ENCODE peak calls at places on chromosomes 1 and 21, in four cellular contexts. Z is left ventricle myocardium superior; U is activated CD4-positive, alpha-beta T cell treated with anti-CD3 and anti-CD28 coated beads, Interleukin-2, amount 50 U/mL, for 24 hours; J is lung. S is an unnamed sample.

GRCh38 chr1:203607169-203607873 is 19.3 kb upstream of the ATP2B4 start:
- DNase-seq in J (no peak), U (peak; percentile 53), Z (peak; percentile 59), S (no peak)

GRCh38 chr1:159854101-159854692 is 8.3 kb downstream of the VSIG8 start:
- DNase-seq in U (no peak), J (peak; percentile 80), Z (peak; percentile 91), S (no peak)

GRCh38 chr1:40845895-40846294 is 16.3 kb downstream of the CITED4 start:
- DNase-seq in Z (no peak), U (no peak), J (no peak), S (no peak)

GRCh38 chr21:16821588-16821987 is 691.3 kb upstream of the CXADR start:
- DNase-seq in U (no peak), Z (no peak), J (no peak), S (no peak)

GRCh38 chr1:186304982-186305949 is 69.8 kb downstream of the TPR start:
- DNase-seq in Z (no peak), U (no peak), J (no peak), S (no peak)

GRCh38 chr1:9476790-9477463 is 62.3 kb upstream of the SLC25A33 start:
- DNase-seq in U (no peak), Z (no peak), J (no peak), S (no peak)

GRCh38 chr1:204589409-204590038 is 73.3 kb downstream of the MDM4 start:
- DNase-seq in U (no peak), J (no peak), Z (no peak), S (no peak)

GRCh38 chr21:21383126-21383525 is 384.9 kb downstream of the NCAM2 start:
- DNase-seq in U (no peak), J (no peak), Z (no peak), S (no peak)

GRCh38 chr1:213658508-213658907 is 329.3 kb upstream of the PROX1 start:
- DNase-seq in J (no peak), Z (no peak), U (no peak), S (no peak)

GRCh38 chr21:39188521-39189139 is 5.4 kb upstream of the PSMG1 start:
- DNase-seq in J (no peak), Z (no peak), U (no peak), S (no peak)

GRCh38 chr1:245583081-245583480 is 428.3 kb downstream of the KIF26B start:
- DNase-seq in J (no peak), U (no peak), Z (no peak), S (no peak)

GRCh38 chr1:236845830-236846229 is 50.7 kb downstream of the MTR start:
- DNase-seq in U (no peak), Z (no peak), J (no peak), S (no peak)

GRCh38 chr1:14899686-14900085 is 253.9 kb upstream of the TMEM51 start:
- DNase-seq in Z (no peak), U (no peak), J (no peak), S (no peak)

GRCh38 chr1:24282491-24282890 is 36.7 kb upstream of the GRHL3 start:
- DNase-seq in U (no peak), Z (no peak), J (no peak), S (no peak)

GRCh38 chr1:17586172-17586963 is 46.9 kb downstream of the ARHGEF10L start:
- DNase-seq in Z (no peak), J (no peak), U (no peak), S (no peak)

GRCh38 chr21:45510466-45510955 is 31.7 kb downstream of the SLC19A1 start:
- DNase-seq in Z (peak; percentile 21), J (no peak), U (no peak), S (no peak)

GRCh38 chr1:54490361-54491248 is 57.4 kb upstream of the ACOT11 start:
- DNase-seq in J (no peak), U (no peak), Z (peak; percentile 53), S (peak; percentile 86)

GRCh38 chr21:41761211-41762181 is 5.4 kb downstream of the RIPK4 start:
- DNase-seq in J (peak; percentile 68), U (no peak), Z (peak; percentile 64), S (no peak)

GRCh38 chr1:112040891-112041740 is 51.6 kb upstream of the KCND3 start:
- DNase-seq in Z (no peak), J (no peak), U (no peak), S (no peak)

GRCh38 chr1:202505356-202505755 is 156.9 kb downstream of the PPP1R12B start:
- DNase-seq in U (no peak), Z (no peak), J (no peak), S (no peak)

GRCh38 chr1:68230901-68231626 is 1.3 kb downstream of the WLS start:
- DNase-seq in J (peak; percentile 32), Z (peak; percentile 45), U (no peak), S (no peak)

GRCh38 chr1:19481826-19482398 is 3.4 kb downstream of the CAPZB start:
- DNase-seq in Z (no peak), U (no peak), J (no peak), S (no peak)

GRCh38 chr21:22062472-22063139 is 1064.4 kb downstream of the NCAM2 start:
- DNase-seq in J (no peak), Z (no peak), U (no peak), S (no peak)

GRCh38 chr21:41848971-41849580 is 30.1 kb downstream of the PRDM15 start:
- DNase-seq in U (no peak), J (no peak), Z (no peak), S (no peak)

GRCh38 chr1:231683439-231684165 is 57.0 kb downstream of the DISC1 start:
- DNase-seq in Z (no peak), J (no peak), U (no peak), S (no peak)

GRCh38 chr21:16535100-16535418 is 805.3 kb downstream of the USP25 start:
- DNase-seq in U (no peak), Z (peak; percentile 82), J (peak; percentile 61), S (no peak)

GRCh38 chr1:16120411-16120810 is 35.5 kb downstream of the EPHA2 start:
- DNase-seq in Z (no peak), J (no peak), U (no peak), S (no peak)

GRCh38 chr1:44237721-44238457 is 24.6 kb downstream of the DMAP1 start:
- DNase-seq in J (no peak), U (peak; percentile 11), Z (no peak), S (peak; percentile 91)